ENCODE peak calls at places on chromosomes 6 and 20, in ten cellular contexts. I is GM12865; X is T-helper 2 cell; P is mesendoderm; Z is HEK293T; K is mesenteric fat pad; F is ureter; D is right atrium auricular region; N is activated naive CD4-positive, alpha-beta T cell treated with anti-CD3 and anti-CD28 coated beads, Interleukin-2, amount 10 ng/mL, durations not matched to agents 7 days and 5 days; A is GM04504. U is an unnamed sample.

GRCh38 chr6:157045831-157046454 is 268.8 kb downstream of the ARID1B start:
- DNase-seq in X (no peak), P (peak; percentile 82), I (no peak), N (no peak), K (no peak), D (no peak), F (no peak), Z (peak; percentile 52), A (peak; percentile 25), U (no peak)

GRCh38 chr20:64103871-64104666 is 3.3 kb downstream of the NPBWR2 start:
- DNase-seq in P (no peak), Z (no peak), X (peak; percentile 3), I (no peak), A (no peak), F (peak; percentile 38), N (peak; percentile 19), D (no peak), K (peak; percentile 88), U (no peak)

GRCh38 chr6:110884321-110884720 is 9.7 kb downstream of the AMD1 start:
- DNase-seq in K (no peak), D (no peak), A (no peak), X (no peak), N (no peak), P (no peak), I (no peak), F (no peak), Z (no peak), U (no peak)

GRCh38 chr6:33313709-33314514 is at the start of gene TAPBP:
- DNase-seq in K (no peak), Z (peak; percentile 44), I (peak; percentile 93), P (peak; percentile 55), F (peak; percentile 74), D (no peak), N (peak; percentile 91), A (peak; percentile 30), X (peak; percentile 82), U (peak; percentile 78)

GRCh38 chr20:57392130-57392445 is 892 bp downstream of the RBM38 start:
- DNase-seq in A (no peak), F (no peak), N (no peak), K (no peak), Z (no peak), D (no peak), X (no peak), P (no peak), I (peak; percentile 46), U (no peak)

GRCh38 chr6:31252625-31253024 is 19.3 kb downstream of the HLA-C start:
- DNase-seq in I (no peak), N (no peak), D (no peak), P (peak; percentile 20), X (no peak), K (no peak), F (no peak), Z (no peak), A (no peak), U (no peak)

GRCh38 chr20:43666376-43667328 is at the start of gene MYBL2:
- DNase-seq in Z (peak; percentile 89), A (no peak), D (no peak), F (no peak), X (peak; percentile 69), I (peak; percentile 90), K (no peak), P (peak; percentile 85), N (peak; percentile 83), U (peak; percentile 77)

GRCh38 chr6:12033770-12034169 is 21.7 kb downstream of the HIVEP1 start:
- DNase-seq in N (no peak), I (no peak), D (no peak), A (no peak), F (no peak), X (no peak), K (no peak), P (no peak), Z (no peak), U (no peak)

GRCh38 chr20:56359212-56360132 is 698 bp downstream of the FAM210B start:
- DNase-seq in K (no peak), X (no peak), D (peak; percentile 68), P (peak; percentile 61), N (peak; percentile 28), A (peak; percentile 29), I (peak; percentile 20), F (peak; percentile 64), Z (peak; percentile 55), U (peak; percentile 17)

GRCh38 chr6:28537509-28538140 is 11.9 kb downstream of the GPX5 start:
- DNase-seq in I (peak; percentile 72), N (no peak), F (no peak), D (no peak), A (no peak), K (no peak), P (peak; percentile 95), Z (no peak), X (peak; percentile 23), U (no peak)

GRCh38 chr20:51810155-51811039 is 8.1 kb upstream of the SALL4 start:
- DNase-seq in K (no peak), I (no peak), X (no peak), N (no peak), A (no peak), D (no peak), P (peak; percentile 76), Z (peak; percentile 30), F (no peak), U (no peak)

GRCh38 chr6:16128759-16129622 is at the start of gene MYLIP:
- DNase-seq in I (peak; percentile 98), K (peak; percentile 99), D (peak; percentile 98), Z (peak; percentile 95), X (peak; percentile 97), N (peak; percentile 97), P (peak; percentile 97), A (peak; percentile 86), F (peak; percentile 99), U (peak; percentile 96)

GRCh38 chr6:2818593-2818992 is 23.1 kb downstream of the SERPINB1 start:
- DNase-seq in N (no peak), A (no peak), K (no peak), I (no peak), P (no peak), F (no peak), D (no peak), X (no peak), Z (no peak), U (no peak)

GRCh38 chr20:19786311-19786710 is 28.3 kb downstream of the RIN2 start:
- DNase-seq in F (peak; percentile 59), N (no peak), A (peak; percentile 86), I (no peak), Z (no peak), K (no peak), X (no peak), P (peak; percentile 74), D (peak; percentile 67), U (no peak)

GRCh38 chr20:5316188-5317158 is at the start of gene PROKR2:
- DNase-seq in I (no peak), K (no peak), X (no peak), F (no peak), Z (no peak), A (no peak), P (peak; percentile 78), D (no peak), N (no peak), U (no peak)

GRCh38 chr6:81772741-81773140 is 20.3 kb upstream of the TENT5A start:
- DNase-seq in K (no peak), Z (no peak), I (peak; percentile 72), X (no peak), N (no peak), A (no peak), F (no peak), D (no peak), P (no peak), U (no peak)

GRCh38 chr20:11350126-11351005 is 567.3 kb upstream of the BTBD3 start:
- DNase-seq in D (no peak), N (no peak), F (peak; percentile 68), K (no peak), A (peak; percentile 40), P (no peak), I (no peak), X (no peak), Z (no peak), U (no peak)

GRCh38 chr6:21752054-21752811 is 158.7 kb downstream of the SOX4 start:
- DNase-seq in P (peak; percentile 47), Z (no peak), D (no peak), N (no peak), I (no peak), X (no peak), A (no peak), F (no peak), K (no peak), U (no peak)

GRCh38 chr6:135739288-135739687 is 112.2 kb upstream of the PDE7B start:
- DNase-seq in K (no peak), A (peak; percentile 7), N (no peak), X (no peak), Z (no peak), D (no peak), I (no peak), F (no peak), P (no peak), U (no peak)